ENCODE peak calls at places on chromosomes 5 and 9, in five cellular contexts. One of them, this sample, is unnamed.

GRCh38 chr5:172319708-172320441 is 36.3 kb upstream of the UBTD2 start:
- DNase-seq in H54: no peak
- DNase-seq in K562: no peak
- DNase-seq in GM20000: no peak
- DNase-seq in COR-L47: no peak
- DNase-seq in this sample: peak

GRCh38 chr5:128358826-128359225 is 179.2 kb downstream of the FBN2 start:
- DNase-seq in COR-L47: no peak
- DNase-seq in H54: no peak
- DNase-seq in GM20000: no peak
- DNase-seq in K562: no peak
- DNase-seq in this sample: no peak

GRCh38 chr5:96826071-96826470 is 18.3 kb upstream of the ERAP1 start:
- DNase-seq in H54: no peak
- DNase-seq in GM20000: no peak
- DNase-seq in K562: no peak
- DNase-seq in COR-L47: no peak
- DNase-seq in this sample: no peak

GRCh38 chr9:107638922-107639321 is 149.4 kb upstream of the KLF4 start:
- DNase-seq in COR-L47: no peak
- DNase-seq in H54: no peak
- DNase-seq in GM20000: no peak
- DNase-seq in K562: no peak
- DNase-seq in this sample: no peak

GRCh38 chr5:8981496-8981895 is 564.4 kb downstream of the SEMA5A start:
- DNase-seq in COR-L47: no peak
- DNase-seq in H54: no peak
- DNase-seq in K562: no peak
- DNase-seq in GM20000: no peak
- DNase-seq in this sample: no peak

GRCh38 chr5:100746730-100747129 is 156.4 kb downstream of the ST8SIA4 start:
- DNase-seq in GM20000: peak
- DNase-seq in COR-L47: no peak
- DNase-seq in H54: no peak
- DNase-seq in K562: no peak
- DNase-seq in this sample: peak

GRCh38 chr5:176441921-176442323 is 6.3 kb upstream of the FAF2 start:
- DNase-seq in GM20000: no peak
- DNase-seq in K562: no peak
- DNase-seq in H54: no peak
- DNase-seq in COR-L47: no peak
- DNase-seq in this sample: no peak

GRCh38 chr5:100889165-100889564 is 13.9 kb downstream of the ST8SIA4 start:
- DNase-seq in COR-L47: no peak
- DNase-seq in GM20000: no peak
- DNase-seq in K562: no peak
- DNase-seq in H54: no peak
- DNase-seq in this sample: peak

GRCh38 chr5:127950707-127951356 is 132.7 kb upstream of the SLC12A2 start:
- DNase-seq in COR-L47: no peak
- DNase-seq in H54: no peak
- DNase-seq in GM20000: no peak
- DNase-seq in K562: no peak
- DNase-seq in this sample: no peak

GRCh38 chr9:95584176-95584575 is 67.4 kb upstream of the PTCH1 start:
- DNase-seq in GM20000: no peak
- DNase-seq in K562: no peak
- DNase-seq in H54: no peak
- DNase-seq in COR-L47: no peak
- DNase-seq in this sample: no peak

GRCh38 chr5:78985407-78986223 is 505 bp upstream of the ARSB start:
- DNase-seq in H54: peak
- DNase-seq in GM20000: peak
- DNase-seq in K562: no peak
- DNase-seq in COR-L47: peak
- DNase-seq in this sample: peak

GRCh38 chr9:129333961-129334743 is 156.1 kb upstream of the IER5L start:
- DNase-seq in H54: peak
- DNase-seq in GM20000: no peak
- DNase-seq in COR-L47: peak
- DNase-seq in K562: peak
- DNase-seq in this sample: no peak

GRCh38 chr9:97990259-97990658 is 7.1 kb downstream of the ANP32B start:
- DNase-seq in COR-L47: no peak
- DNase-seq in GM20000: no peak
- DNase-seq in H54: peak
- DNase-seq in K562: peak
- DNase-seq in this sample: no peak

GRCh38 chr5:105836263-105836662 is 1834.5 kb downstream of the EFNA5 start:
- DNase-seq in GM20000: no peak
- DNase-seq in H54: no peak
- DNase-seq in K562: no peak
- DNase-seq in COR-L47: no peak
- DNase-seq in this sample: no peak

GRCh38 chr9:73357607-73358006 is 205.9 kb downstream of the ANXA1 start:
- DNase-seq in COR-L47: no peak
- DNase-seq in H54: no peak
- DNase-seq in GM20000: no peak
- DNase-seq in K562: peak
- DNase-seq in this sample: no peak

GRCh38 chr9:92506184-92506857 is 24.0 kb upstream of the ASPN start:
- DNase-seq in H54: peak
- DNase-seq in K562: no peak
- DNase-seq in GM20000: no peak
- DNase-seq in COR-L47: no peak
- DNase-seq in this sample: no peak

GRCh38 chr5:50292735-50293394 is 148.2 kb downstream of the EMB start:
- DNase-seq in GM20000: no peak
- DNase-seq in H54: no peak
- DNase-seq in COR-L47: no peak
- DNase-seq in K562: no peak
- DNase-seq in this sample: no peak

GRCh38 chr5:171093598-171093997 is 215.4 kb upstream of the TLX3 start:
- DNase-seq in GM20000: no peak
- DNase-seq in H54: no peak
- DNase-seq in K562: no peak
- DNase-seq in COR-L47: no peak
- DNase-seq in this sample: no peak

GRCh38 chr5:111983459-111983858 is 226.5 kb upstream of the NREP start:
- DNase-seq in H54: no peak
- DNase-seq in K562: no peak
- DNase-seq in COR-L47: no peak
- DNase-seq in GM20000: no peak
- DNase-seq in this sample: no peak